ENCODE peak calls at places on chromosomes 2 and 18, in six cellular contexts. Y, V, C, I, P and R are unnamed samples.

GRCh38 chr18:59021500-59021899 is 118.2 kb upstream of the SEC11C start:
- DNase-seq in Y (no peak), V (no peak), C (no peak), I (no peak), P (no peak), R (no peak)

GRCh38 chr2:102792538-102793208 is 30.8 kb downstream of the TMEM182 start:
- DNase-seq in Y (no peak), V (no peak), C (no peak), I (no peak), P (no peak), R (no peak)

GRCh38 chr2:28382755-28383154 is 9.9 kb upstream of the FOSL2 start:
- DNase-seq in Y (no peak), V (no peak), C (no peak), I (no peak), P (no peak), R (no peak)

GRCh38 chr2:844725-845124 is 105.9 kb upstream of the SNTG2 start:
- DNase-seq in Y (no peak), V (no peak), C (no peak), I (no peak), P (no peak), R (no peak)

GRCh38 chr2:134432438-134432883 is 178.6 kb downstream of the MGAT5 start:
- DNase-seq in Y (no peak), V (no peak), C (no peak), I (peak; percentile 48), P (no peak), R (no peak)

GRCh38 chr2:41932241-41933034 is 115.4 kb upstream of the PKDCC start:
- DNase-seq in Y (peak; percentile 93), V (no peak), C (no peak), I (no peak), P (no peak), R (peak; percentile 86)

GRCh38 chr2:55120634-55121359 is 70.5 kb upstream of the RTN4 start:
- DNase-seq in Y (peak; percentile 60), V (no peak), C (no peak), I (no peak), P (no peak), R (peak; percentile 87)

GRCh38 chr2:16729335-16729734 is 63.7 kb upstream of the CYRIA start:
- DNase-seq in Y (no peak), V (no peak), C (no peak), I (no peak), P (no peak), R (no peak)

GRCh38 chr2:98778153-98778552 is 47.2 kb upstream of the MGAT4A start:
- DNase-seq in Y (no peak), V (no peak), C (no peak), I (no peak), P (no peak), R (no peak)

GRCh38 chr2:169119117-169119770 is 49.9 kb downstream of the DHRS9 start:
- DNase-seq in Y (no peak), V (no peak), C (no peak), I (no peak), P (no peak), R (no peak)

GRCh38 chr2:237393523-237393922 is 20.4 kb downstream of the COL6A3 start:
- DNase-seq in Y (peak; percentile 42), V (no peak), C (no peak), I (no peak), P (no peak), R (no peak)

GRCh38 chr2:42045956-42046748 is 1.7 kb upstream of the PKDCC start:
- DNase-seq in Y (no peak), V (no peak), C (no peak), I (peak; percentile 51), P (no peak), R (peak; percentile 66)

GRCh38 chr2:47568164-47568861 is 165.4 kb downstream of the MSH2 start:
- DNase-seq in Y (no peak), V (no peak), C (no peak), I (no peak), P (peak; percentile 30), R (no peak)

GRCh38 chr18:34633368-34633767 is 76.7 kb upstream of the DTNA start:
- DNase-seq in Y (no peak), V (no peak), C (no peak), I (no peak), P (no peak), R (no peak)

GRCh38 chr18:58544616-58545337 is 84.1 kb downstream of the ALPK2 start:
- DNase-seq in Y (no peak), V (no peak), C (no peak), I (no peak), P (peak; percentile 81), R (no peak)

GRCh38 chr2:206045251-206045650 is 40.7 kb downstream of the INO80D start:
- DNase-seq in Y (peak; percentile 58), V (no peak), C (no peak), I (no peak), P (no peak), R (peak; percentile 57)

GRCh38 chr2:180716186-180717180 is 263.9 kb upstream of the UBE2E3 start:
- DNase-seq in Y (no peak), V (no peak), C (no peak), I (no peak), P (peak; percentile 8), R (no peak)

GRCh38 chr2:74291891-74292621 is 51.2 kb downstream of the SLC4A5 start:
- DNase-seq in Y (no peak), V (no peak), C (no peak), I (no peak), P (no peak), R (no peak)

GRCh38 chr2:176561706-176562105 is 292.5 kb downstream of the MTX2 start:
- DNase-seq in Y (peak; percentile 71), V (no peak), C (no peak), I (peak; percentile 71), P (peak; percentile 96), R (no peak)

GRCh38 chr2:50975546-50975945 is 56.4 kb downstream of the NRXN1 start:
- DNase-seq in Y (no peak), V (no peak), C (no peak), I (peak; percentile 37), P (peak; percentile 55), R (no peak)
- H3K27ac ChIP-seq in Y (no peak overlapping the region), V (no peak overlapping the region), C (no peak overlapping the region), I (no peak overlapping the region), P (no peak overlapping the region), R (no peak overlapping the region)

GRCh38 chr18:9586814-9587213 is 27.5 kb downstream of the PPP4R1 start:
- DNase-seq in Y (no peak), V (no peak), C (no peak), I (no peak), P (peak; percentile 52), R (no peak)

GRCh38 chr18:9578306-9578705 is 36.1 kb downstream of the PPP4R1 start:
- DNase-seq in Y (peak; percentile 39), V (no peak), C (no peak), I (peak; percentile 38), P (peak; percentile 29), R (no peak)

GRCh38 chr18:9577361-9577760 is 37.0 kb downstream of the PPP4R1 start:
- DNase-seq in Y (no peak), V (no peak), C (no peak), I (peak; percentile 36), P (peak; percentile 57), R (no peak)

DNA sequence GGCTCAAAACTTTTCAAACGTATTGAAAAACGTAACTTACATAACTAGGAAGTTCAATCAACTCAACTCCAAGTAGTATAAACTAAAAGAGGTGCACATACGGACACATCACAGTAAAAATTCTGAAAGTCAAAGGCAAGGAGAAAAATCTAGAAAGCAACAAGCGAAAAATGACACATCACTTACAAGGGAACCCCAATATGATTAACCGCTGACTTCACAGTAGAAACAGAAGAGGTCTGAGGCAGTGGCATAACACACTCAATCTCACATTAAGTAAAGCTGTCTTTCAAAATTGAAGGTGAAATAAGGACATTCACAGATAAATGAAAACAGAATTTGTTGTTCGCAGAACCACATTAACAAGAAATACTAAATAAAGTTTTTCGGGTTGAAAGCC is 32.7 kb downstream of the PPP4R1 start:
- DNase-seq in Y (no peak), V (no peak), C (no peak), I (no peak), P (no peak), R (no peak)
- H3K23ac ChIP-seq in Y (no peak overlapping the region), V (no peak overlapping the region), C (no peak overlapping the region), I (no peak overlapping the region), P (no peak overlapping the region), R (no peak overlapping the region)

GRCh38 chr18:32110005-32110404 is 18.3 kb downstream of the RNF138 start:
- DNase-seq in Y (no peak), V (no peak), C (no peak), I (no peak), P (no peak), R (no peak)

GRCh38 chr18:32114293-32114692 is 22.6 kb downstream of the RNF138 start:
- DNase-seq in Y (no peak), V (no peak), C (no peak), I (no peak), P (no peak), R (no peak)

DNA sequence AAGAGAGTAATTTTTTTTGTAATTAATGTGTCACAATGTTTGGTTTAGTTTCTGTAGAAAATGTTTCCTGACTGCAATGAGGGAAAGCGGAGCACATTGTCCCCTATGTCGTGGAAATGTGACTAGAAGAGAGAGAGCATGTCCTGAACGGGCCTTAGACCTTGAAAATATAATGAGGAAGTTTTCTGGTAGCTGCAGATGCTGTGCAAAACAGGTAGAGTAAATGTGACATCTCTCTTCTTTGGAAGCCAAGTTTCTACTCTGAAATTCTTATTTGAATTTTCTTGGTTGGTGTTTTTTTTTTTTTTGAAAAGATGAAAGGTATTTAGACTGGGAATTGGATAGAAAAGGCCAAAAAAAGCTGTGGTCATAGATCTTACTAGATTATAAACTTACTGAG is 20.0 kb downstream of the RNF138 start:
- DNase-seq in Y (no peak), V (no peak), C (no peak), I (no peak), P (no peak), R (no peak)
- H3K36me3 ChIP-seq in Y (peaks cover 4% of the 10 kb centered on the region), V (peaks cover 7% of the 10 kb centered on the region), C (peaks cover 2% of the 10 kb centered on the region), I (no peaks in the 10 kb centered on the region), P (peaks cover 3% of the 10 kb centered on the region), R (no peaks in the 10 kb centered on the region)

DNA sequence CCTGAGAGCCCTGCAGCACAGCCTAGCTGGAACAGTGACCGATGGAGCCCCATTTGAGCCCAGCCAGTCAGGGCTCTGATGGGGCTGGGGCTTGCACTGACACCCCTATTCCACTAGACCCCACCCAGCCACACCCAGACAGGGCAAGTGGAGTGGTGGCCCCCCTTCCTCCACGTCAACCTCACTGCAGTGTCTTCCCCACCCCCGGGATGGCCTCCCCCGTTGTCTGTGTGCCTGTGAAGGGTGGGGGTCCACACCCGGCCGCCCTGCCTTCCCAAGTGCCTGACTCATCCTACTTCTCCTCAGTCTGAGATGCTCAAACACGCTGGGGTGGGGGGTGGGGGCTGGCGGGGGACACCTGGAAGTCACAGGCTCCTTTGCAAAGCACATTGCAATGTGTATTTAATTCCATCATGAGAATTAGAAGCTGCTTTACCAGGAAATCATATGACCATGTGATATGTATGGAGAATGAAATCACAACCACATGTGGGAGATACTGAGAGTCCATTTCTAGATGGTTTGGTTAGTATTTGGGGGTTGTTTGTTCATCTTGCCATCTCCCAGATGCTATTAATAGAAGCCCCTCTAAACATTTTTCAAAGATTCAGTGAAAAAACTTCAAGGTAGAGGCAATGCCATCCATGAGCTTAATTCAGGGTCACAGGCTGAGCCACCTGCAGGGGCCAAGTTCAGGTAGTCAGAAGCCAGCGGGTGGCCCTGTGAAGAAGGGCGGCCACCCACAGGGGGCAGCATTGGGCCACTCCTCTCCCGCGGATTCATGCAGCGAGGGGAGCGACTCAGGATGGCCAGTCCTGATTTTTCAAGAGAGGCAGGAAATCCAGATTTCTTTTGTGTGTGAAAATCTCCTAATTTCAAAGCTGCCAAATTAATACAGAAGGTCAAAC is 22.7 kb upstream of the GMPPA start:
- DNase-seq in Y (peak; percentile 45), V (peak; percentile 58), C (no peak), I (peak; percentile 82), P (peak; percentile 66), R (peak; percentile 56)
- H3K27ac ChIP-seq in Y (no peak overlapping the region), V (no peak overlapping the region), C (no peak overlapping the region), I (no peak overlapping the region), P (no peak overlapping the region), R (no peak overlapping the region)